ENCODE peak calls at places on chromosomes 6 and 20, in four cellular contexts. A, E, K and B are unnamed samples.

GRCh38 chr6:170289108-170289931 is 1.6 kb downstream of the DLL1 start:
- DNase-seq in K (no peak), A (no peak), E (no peak), B (no peak)

GRCh38 chr6:136158398-136158797 is 91.7 kb downstream of the MTFR2 start:
- DNase-seq in A (no peak), K (no peak), E (no peak), B (no peak)

GRCh38 chr20:37344506-37345338 is 1.2 kb upstream of the SRC start:
- DNase-seq in K (no peak), E (no peak), A (no peak), B (peak)

GRCh38 chr6:2534406-2535139 is 216.1 kb downstream of the MYLK4 start:
- DNase-seq in K (no peak), A (no peak), E (no peak), B (no peak)

GRCh38 chr6:43823879-43824740 is 54.1 kb downstream of the VEGFA start:
- DNase-seq in A (no peak), E (no peak), K (no peak), B (peak)

GRCh38 chr20:17557675-17558006 is 12.2 kb upstream of the DSTN start:
- DNase-seq in E (no peak), A (peak), K (no peak), B (peak)

GRCh38 chr6:168359794-168360193 is 40.2 kb upstream of the DACT2 start:
- DNase-seq in K (no peak), E (no peak), A (no peak), B (no peak)

GRCh38 chr6:66926060-66926459 is 1219.0 kb upstream of the EYS start:
- DNase-seq in A (peak), E (no peak), K (no peak), B (peak)

GRCh38 chr20:49928411-49929141 is 7.6 kb upstream of the RNF114 start:
- DNase-seq in A (peak), E (no peak), K (peak), B (peak)

GRCh38 chr20:36133821-36134220 is 20.7 kb upstream of the EPB41L1 start:
- DNase-seq in A (no peak), E (no peak), K (no peak), B (no peak)

GRCh38 chr6:169998457-169998856 is 247.0 kb downstream of the ERMARD start:
- DNase-seq in E (no peak), A (no peak), K (no peak), B (no peak)

GRCh38 chr6:75624988-75625387 is 23.3 kb downstream of the SENP6 start:
- DNase-seq in E (no peak), K (no peak), A (no peak), B (no peak)

GRCh38 chr20:38308047-38308438 is 4.1 kb downstream of the BPI start:
- DNase-seq in A (no peak), E (no peak), K (no peak), B (no peak)

GRCh38 chr6:28791002-28791383 is 132.8 kb downstream of the TRIM27 start:
- DNase-seq in E (no peak), A (no peak), K (no peak), B (no peak)

GRCh38 chr6:42131531-42131930 is 10.9 kb downstream of the C6orf132 start:
- DNase-seq in A (no peak), E (no peak), K (no peak), B (no peak)

GRCh38 chr6:22071655-22072054 is 225.2 kb downstream of the PRL start:
- DNase-seq in E (no peak), K (no peak), A (no peak), B (no peak)

GRCh38 chr6:126374372-126374771 is 34.5 kb downstream of the CENPW start:
- DNase-seq in A (no peak), E (no peak), K (no peak), B (no peak)

GRCh38 chr6:7139835-7140470 is 32.2 kb downstream of the RREB1 start:
- DNase-seq in A (no peak), K (no peak), E (no peak), B (peak)

GRCh38 chr20:25022680-25023079 is 30.1 kb upstream of the APMAP start:
- DNase-seq in E (no peak), K (no peak), A (no peak), B (no peak)

GRCh38 chr6:26543953-26544352 is 5.8 kb downstream of the HMGN4 start:
- DNase-seq in E (no peak), A (peak), K (no peak), B (peak)

GRCh38 chr20:10093087-10093591 is 58.4 kb downstream of the ANKEF1 start:
- DNase-seq in K (no peak), A (no peak), E (no peak), B (no peak)

GRCh38 chr6:50030350-50030749 is 8.6 kb upstream of the DEFB110 start:
- DNase-seq in K (no peak), E (no peak), A (no peak), B (no peak)

GRCh38 chr6:149754573-149754972 is 5.0 kb downstream of the PCMT1 start:
- DNase-seq in K (no peak), E (no peak), A (no peak), B (peak)

GRCh38 chr6:149750136-149750609 is 632 bp downstream of the PCMT1 start:
- DNase-seq in E (no peak), K (peak), A (peak), B (peak)

GRCh38 chr6:149749594-149750135 is at the start of gene PCMT1:
- DNase-seq in K (peak), A (peak), E (peak), B (peak)

GRCh38 chr6:149751239-149751638 is 1.7 kb downstream of the PCMT1 start:
- DNase-seq in A (no peak), K (no peak), E (no peak), B (no peak)

DNA sequence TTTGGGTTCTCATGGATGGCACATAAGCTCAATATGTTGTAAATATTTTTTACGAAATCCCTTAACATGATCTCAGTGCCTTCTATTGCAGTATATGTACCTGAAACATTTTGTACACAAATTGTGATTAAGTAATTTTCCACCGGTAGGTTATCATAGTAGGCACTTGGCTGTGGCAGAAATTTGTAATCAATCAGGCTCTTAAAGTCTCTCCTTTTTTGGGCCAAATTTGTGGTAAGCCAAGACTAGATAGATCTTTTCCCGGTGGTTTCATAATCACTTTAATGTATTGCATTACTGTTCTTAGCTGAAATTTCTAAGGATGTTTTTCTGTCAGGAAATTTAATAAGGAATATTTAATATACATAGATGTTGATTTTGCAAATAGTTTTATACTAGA is 3.1 kb downstream of the PCMT1 start:
- DNase-seq in K (no peak), A (no peak), E (no peak), B (no peak)
- TF ChIP-seq KDM1A in K (no peak), A (no peak), E (no peak), B (no peak)

GRCh38 chr6:129624488-129624887 is 85.5 kb downstream of the ARHGAP18 start:
- DNase-seq in K (no peak), E (no peak), A (no peak), B (no peak)

GRCh38 chr6:129619579-129620233 is 90.3 kb downstream of the ARHGAP18 start:
- DNase-seq in A (no peak), K (no peak), E (no peak), B (no peak)

GRCh38 chr6:129620234-129620610 is 89.8 kb downstream of the ARHGAP18 start:
- DNase-seq in K (no peak), E (no peak), A (no peak), B (no peak)

GRCh38 chr6:129623008-129623732 is 86.8 kb downstream of the ARHGAP18 start:
- DNase-seq in K (no peak), A (no peak), E (no peak), B (no peak)

GRCh38 chr6:129621252-129621651 is 88.7 kb downstream of the ARHGAP18 start:
- DNase-seq in E (no peak), K (no peak), A (no peak), B (peak)
- TF ChIP-seq BRCA1 in E (no peak), K (no peak), A (no peak), B (no peak)

DNA sequence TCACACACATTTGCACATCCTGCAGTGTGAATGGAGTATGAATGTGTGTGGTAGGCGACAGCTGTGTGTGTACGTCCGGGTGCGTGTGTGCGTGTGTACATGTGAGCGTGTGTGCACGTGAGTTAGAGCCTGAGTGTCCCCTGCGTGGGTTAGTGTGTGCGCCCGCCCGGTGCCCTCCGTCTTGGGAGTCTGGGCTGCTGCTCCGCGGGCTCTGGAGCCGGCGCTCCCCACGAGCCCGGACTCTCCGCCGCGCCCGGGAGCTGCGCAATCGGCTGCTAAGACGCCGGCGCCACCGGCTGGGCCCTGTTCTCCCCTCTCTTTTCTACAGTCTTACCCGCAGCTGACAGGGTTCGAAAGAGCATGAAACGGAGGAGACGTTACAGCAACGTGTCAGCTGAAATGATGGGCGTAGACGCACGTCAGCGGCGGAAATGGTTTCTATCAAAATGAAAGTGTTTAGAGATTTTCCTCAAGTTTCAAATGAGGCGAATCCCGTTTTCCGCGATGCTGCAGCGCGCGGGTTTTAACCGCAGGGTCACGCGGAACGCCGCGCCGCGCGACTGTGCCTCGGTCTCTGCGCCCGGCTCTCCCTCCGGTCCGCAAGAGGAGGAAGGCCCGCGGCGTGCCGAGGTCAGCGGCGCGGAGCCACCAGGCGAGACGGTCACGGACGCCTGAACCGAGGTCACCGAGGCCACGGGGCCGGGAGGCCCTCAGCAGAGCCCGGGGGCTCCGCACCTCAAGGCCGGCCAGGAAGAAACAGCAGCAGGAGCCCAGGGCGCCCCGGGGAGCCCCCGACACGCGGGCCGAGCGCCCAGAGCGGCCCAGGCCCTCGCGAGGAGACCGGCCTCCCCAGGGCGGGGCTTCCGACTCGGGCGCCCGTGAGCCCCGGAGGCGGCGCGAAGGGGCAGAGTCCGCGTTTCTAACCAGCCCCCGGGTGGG is 95.3 kb upstream of the BHLHE23 start:
- DNase-seq in E (no peak), K (no peak), A (no peak), B (no peak)
- H3K9ac ChIP-seq in E (peak), K (no peak), A (no peak), B (no peak)

DNA sequence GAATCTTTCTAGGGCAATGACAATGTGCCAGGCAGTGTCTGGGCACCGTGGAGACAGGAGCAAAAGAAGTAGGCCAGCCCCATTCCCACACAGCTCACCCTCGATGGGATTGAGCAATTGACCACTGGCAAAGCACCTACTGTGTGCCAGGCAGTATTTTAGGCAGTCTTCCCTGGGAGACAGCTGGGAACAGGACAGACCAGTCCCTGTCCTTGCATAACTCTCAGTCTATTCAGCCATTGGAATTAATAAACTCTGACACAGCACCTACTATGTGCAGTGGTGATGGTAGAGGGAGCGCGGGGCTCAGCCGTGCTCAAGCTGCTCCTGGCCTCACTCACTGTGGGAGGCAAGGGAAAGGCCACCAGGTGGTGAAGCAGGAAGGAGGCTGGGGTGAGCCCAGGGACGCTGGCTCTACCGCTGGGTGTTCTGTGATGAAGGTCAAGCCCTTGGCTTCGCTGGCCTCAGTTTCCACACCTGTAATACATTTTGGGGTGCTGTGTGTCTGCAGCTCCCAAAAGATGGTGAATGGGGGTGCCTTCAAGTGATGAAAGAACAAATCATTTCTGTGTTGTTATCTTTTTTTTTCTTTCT is 122.3 kb upstream of the PMEPA1 start:
- DNase-seq in E (no peak), A (no peak), K (no peak), B (no peak)
- TF ChIP-seq KDM1A in E (no peak), A (no peak), K (no peak), B (no peak)

GRCh38 chr6:12335717-12336116 is 45.6 kb downstream of the EDN1 start:
- DNase-seq in A (no peak), K (no peak), E (no peak), B (no peak)
- TF ChIP-seq BRCA1 in A (no peak), K (no peak), E (no peak), B (no peak)

GRCh38 chr6:128412680-128413079 is 107.7 kb downstream of the PTPRK start:
- DNase-seq in E (no peak), K (no peak), A (no peak), B (no peak)

GRCh38 chr6:128406453-128406852 is 113.9 kb downstream of the PTPRK start:
- DNase-seq in A (no peak), K (no peak), E (no peak), B (peak)

GRCh38 chr6:128413291-128413690 is 107.1 kb downstream of the PTPRK start:
- DNase-seq in A (no peak), E (no peak), K (no peak), B (no peak)

GRCh38 chr6:128410584-128410983 is 109.8 kb downstream of the PTPRK start:
- DNase-seq in A (no peak), E (no peak), K (no peak), B (no peak)

GRCh38 chr6:128409003-128409402 is 111.4 kb downstream of the PTPRK start:
- DNase-seq in A (no peak), E (no peak), K (no peak), B (no peak)
- H3K9ac ChIP-seq in A (no peak), E (no peak), K (no peak), B (no peak)

DNA sequence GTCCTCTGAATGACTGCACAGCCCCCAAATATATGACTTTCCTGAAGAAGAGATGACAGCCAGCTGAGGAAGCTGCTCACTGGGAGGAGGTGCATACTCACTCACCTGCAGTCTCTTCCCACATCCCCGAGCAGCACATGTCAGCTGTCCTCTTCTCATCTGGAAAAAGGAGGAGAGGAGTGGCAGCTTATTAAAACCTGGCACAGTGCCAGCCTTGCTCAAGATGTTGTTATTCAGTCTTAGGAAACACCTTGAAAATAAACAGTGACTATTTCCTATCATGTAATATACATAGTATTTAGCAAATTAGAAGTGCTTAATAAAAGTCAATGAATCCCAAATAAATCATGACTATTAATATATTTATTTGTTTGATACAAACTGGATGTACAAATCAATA is 232.9 kb downstream of the EPM2A start:
- DNase-seq in K (no peak), A (peak), E (no peak), B (no peak)
- TF ChIP-seq KDM1A in K (no peak), A (no peak), E (no peak), B (no peak)

GRCh38 chr6:16803294-16804006 is 42.2 kb upstream of the ATXN1 start:
- DNase-seq in A (no peak), K (peak), E (no peak), B (peak)

GRCh38 chr6:16804007-16804303 is 42.7 kb upstream of the ATXN1 start:
- DNase-seq in E (no peak), A (no peak), K (no peak), B (no peak)

GRCh38 chr6:16802071-16802470 is 40.8 kb upstream of the ATXN1 start:
- DNase-seq in E (no peak), K (no peak), A (no peak), B (no peak)

GRCh38 chr6:16800942-16801341 is 39.7 kb upstream of the ATXN1 start:
- DNase-seq in A (no peak), K (no peak), E (no peak), B (no peak)

GRCh38 chr6:16799279-16800193 is 38.3 kb upstream of the ATXN1 start:
- DNase-seq in A (no peak), E (no peak), K (no peak), B (peak)
- TF ChIP-seq BRCA1 in A (no peak), E (no peak), K (no peak), B (no peak)

GRCh38 chr6:15270402-15270801 is 24.5 kb downstream of the JARID2 start:
- DNase-seq in A (no peak), K (no peak), E (no peak), B (no peak)

GRCh38 chr6:15269619-15270018 is 23.8 kb downstream of the JARID2 start:
- DNase-seq in E (no peak), A (no peak), K (no peak), B (no peak)

GRCh38 chr6:15266423-15266996 is 20.6 kb downstream of the JARID2 start:
- DNase-seq in A (peak), K (no peak), E (no peak), B (peak)

GRCh38 chr6:15267221-15267620 is 21.4 kb downstream of the JARID2 start:
- DNase-seq in E (no peak), K (no peak), A (no peak), B (no peak)

DNA sequence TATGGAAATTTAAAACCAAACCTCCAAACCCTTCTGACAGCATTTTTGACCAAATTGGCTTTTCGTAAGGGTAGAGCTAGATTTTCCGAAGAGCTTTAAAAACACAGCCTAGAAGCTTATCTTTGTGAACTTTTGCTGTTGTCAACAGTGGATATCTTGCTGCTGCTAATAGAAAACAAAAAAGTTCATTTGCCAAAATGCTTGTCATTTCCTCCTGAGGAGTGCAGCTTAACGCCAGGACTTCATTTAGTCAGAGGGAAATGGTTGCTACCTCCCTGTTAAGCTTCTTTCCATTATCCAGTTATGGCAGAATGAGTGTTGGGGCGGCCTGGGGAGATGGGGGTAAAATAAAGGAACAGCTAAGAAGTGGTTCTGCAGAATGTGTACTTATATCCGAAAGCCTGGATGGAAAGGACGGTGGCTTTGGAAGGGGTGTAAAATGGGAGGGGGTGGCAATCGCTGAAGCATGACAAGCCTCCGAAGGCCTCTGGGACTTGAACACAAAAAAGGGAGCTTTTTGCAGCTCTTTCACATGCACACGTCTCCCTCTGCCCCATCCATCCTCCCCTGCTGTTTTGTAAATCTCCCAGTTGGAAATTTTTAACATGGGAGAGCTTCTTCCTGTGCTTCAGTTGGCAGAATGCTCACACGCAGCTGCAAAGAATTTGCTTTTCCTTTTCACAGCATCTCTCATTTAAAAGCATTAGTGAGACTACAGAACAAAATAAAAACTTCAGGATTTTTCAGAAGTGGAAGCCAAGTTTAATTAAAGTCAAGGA is 22.4 kb downstream of the JARID2 start:
- DNase-seq in A (no peak), K (peak), E (no peak), B (no peak)
- H3K9ac ChIP-seq in A (no peak), K (no peak), E (no peak), B (no peak)